ENCODE peak calls at places on chromosomes 6 and 20, in five cellular contexts. One of them, this sample, is unnamed.

GRCh38 chr6:26607434-26608230 is 10.9 kb downstream of the ABT1 start:
- DNase-seq in HuH-7: peak
- DNase-seq in activated gamma-delta T cell treated with Interleukin-2 at 50 U/mL for 16 hours: peak
- DNase-seq in CD4-positive, alpha-beta memory T cell: peak
- DNase-seq in bronchial epithelial cell: peak
- DNase-seq in this sample: peak

GRCh38 chr20:64189986-64190385 is 25.7 kb downstream of the MYT1 start:
- DNase-seq in HuH-7: no peak
- DNase-seq in activated gamma-delta T cell treated with Interleukin-2 at 50 U/mL for 16 hours: no peak
- DNase-seq in bronchial epithelial cell: no peak
- DNase-seq in CD4-positive, alpha-beta memory T cell: no peak
- DNase-seq in this sample: no peak

GRCh38 chr20:31712564-31713311 is 9.9 kb downstream of the BCL2L1 start:
- DNase-seq in CD4-positive, alpha-beta memory T cell: no peak
- DNase-seq in HuH-7: no peak
- DNase-seq in activated gamma-delta T cell treated with Interleukin-2 at 50 U/mL for 16 hours: no peak
- DNase-seq in bronchial epithelial cell: peak
- DNase-seq in this sample: peak

GRCh38 chr6:87237804-87238203 is 82.4 kb downstream of the ZNF292 start:
- DNase-seq in CD4-positive, alpha-beta memory T cell: no peak
- DNase-seq in bronchial epithelial cell: peak
- DNase-seq in HuH-7: peak
- DNase-seq in activated gamma-delta T cell treated with Interleukin-2 at 50 U/mL for 16 hours: no peak
- DNase-seq in this sample: no peak

GRCh38 chr20:63579017-63579705 is 5.1 kb upstream of the HELZ2 start:
- DNase-seq in activated gamma-delta T cell treated with Interleukin-2 at 50 U/mL for 16 hours: no peak
- DNase-seq in CD4-positive, alpha-beta memory T cell: no peak
- DNase-seq in HuH-7: no peak
- DNase-seq in bronchial epithelial cell: no peak
- DNase-seq in this sample: no peak

GRCh38 chr20:50153153-50153499 is 397 bp downstream of the PEDS1 start:
- DNase-seq in CD4-positive, alpha-beta memory T cell: no peak
- DNase-seq in activated gamma-delta T cell treated with Interleukin-2 at 50 U/mL for 16 hours: no peak
- DNase-seq in HuH-7: no peak
- DNase-seq in bronchial epithelial cell: no peak
- DNase-seq in this sample: no peak

GRCh38 chr20:33209789-33210188 is 7.4 kb upstream of the BPIFA3 start:
- DNase-seq in bronchial epithelial cell: peak
- DNase-seq in HuH-7: peak
- DNase-seq in activated gamma-delta T cell treated with Interleukin-2 at 50 U/mL for 16 hours: peak
- DNase-seq in CD4-positive, alpha-beta memory T cell: no peak
- DNase-seq in this sample: peak

GRCh38 chr6:125784365-125784764 is 6.4 kb upstream of the NCOA7 start:
- DNase-seq in activated gamma-delta T cell treated with Interleukin-2 at 50 U/mL for 16 hours: no peak
- DNase-seq in bronchial epithelial cell: no peak
- DNase-seq in HuH-7: no peak
- DNase-seq in CD4-positive, alpha-beta memory T cell: no peak
- DNase-seq in this sample: no peak

GRCh38 chr6:8551386-8551785 is 116.0 kb upstream of the SLC35B3 start:
- DNase-seq in bronchial epithelial cell: no peak
- DNase-seq in activated gamma-delta T cell treated with Interleukin-2 at 50 U/mL for 16 hours: no peak
- DNase-seq in HuH-7: no peak
- DNase-seq in CD4-positive, alpha-beta memory T cell: no peak
- DNase-seq in this sample: no peak

GRCh38 chr20:3973705-3974104 is 41.7 kb downstream of the RNF24 start:
- DNase-seq in activated gamma-delta T cell treated with Interleukin-2 at 50 U/mL for 16 hours: no peak
- DNase-seq in bronchial epithelial cell: no peak
- DNase-seq in HuH-7: no peak
- DNase-seq in CD4-positive, alpha-beta memory T cell: no peak
- DNase-seq in this sample: no peak

GRCh38 chr6:39184906-39185580 is 44.2 kb downstream of the KCNK5 start:
- DNase-seq in CD4-positive, alpha-beta memory T cell: no peak
- DNase-seq in HuH-7: no peak
- DNase-seq in activated gamma-delta T cell treated with Interleukin-2 at 50 U/mL for 16 hours: no peak
- DNase-seq in bronchial epithelial cell: peak
- DNase-seq in this sample: peak

GRCh38 chr6:156425374-156425773 is 351.8 kb upstream of the ARID1B start:
- DNase-seq in CD4-positive, alpha-beta memory T cell: no peak
- DNase-seq in bronchial epithelial cell: no peak
- DNase-seq in activated gamma-delta T cell treated with Interleukin-2 at 50 U/mL for 16 hours: no peak
- DNase-seq in HuH-7: no peak
- DNase-seq in this sample: no peak

GRCh38 chr6:20572940-20573339 is 38.7 kb downstream of the CDKAL1 start:
- DNase-seq in CD4-positive, alpha-beta memory T cell: no peak
- DNase-seq in activated gamma-delta T cell treated with Interleukin-2 at 50 U/mL for 16 hours: no peak
- DNase-seq in bronchial epithelial cell: peak
- DNase-seq in HuH-7: no peak
- DNase-seq in this sample: peak

GRCh38 chr6:146149770-146150169 is 120.9 kb downstream of the GRM1 start:
- DNase-seq in activated gamma-delta T cell treated with Interleukin-2 at 50 U/mL for 16 hours: no peak
- DNase-seq in bronchial epithelial cell: peak
- DNase-seq in HuH-7: no peak
- DNase-seq in CD4-positive, alpha-beta memory T cell: no peak
- DNase-seq in this sample: no peak

GRCh38 chr6:81998432-81998831 is 246.0 kb upstream of the TENT5A start:
- DNase-seq in activated gamma-delta T cell treated with Interleukin-2 at 50 U/mL for 16 hours: no peak
- DNase-seq in bronchial epithelial cell: peak
- DNase-seq in CD4-positive, alpha-beta memory T cell: no peak
- DNase-seq in HuH-7: no peak
- DNase-seq in this sample: no peak

GRCh38 chr6:151044465-151045441 is 179.3 kb downstream of the MTHFD1L start:
- DNase-seq in HuH-7: no peak
- DNase-seq in CD4-positive, alpha-beta memory T cell: no peak
- DNase-seq in bronchial epithelial cell: peak
- DNase-seq in activated gamma-delta T cell treated with Interleukin-2 at 50 U/mL for 16 hours: no peak
- DNase-seq in this sample: peak

GRCh38 chr20:48489656-48490055 is 338.1 kb downstream of the PREX1 start:
- DNase-seq in HuH-7: no peak
- DNase-seq in activated gamma-delta T cell treated with Interleukin-2 at 50 U/mL for 16 hours: no peak
- DNase-seq in bronchial epithelial cell: peak
- DNase-seq in CD4-positive, alpha-beta memory T cell: no peak
- DNase-seq in this sample: no peak

GRCh38 chr20:59735917-59736316 is 131.6 kb downstream of the PHACTR3 start:
- DNase-seq in bronchial epithelial cell: no peak
- DNase-seq in CD4-positive, alpha-beta memory T cell: no peak
- DNase-seq in activated gamma-delta T cell treated with Interleukin-2 at 50 U/mL for 16 hours: no peak
- DNase-seq in HuH-7: no peak
- DNase-seq in this sample: no peak

GRCh38 chr6:165245716-165246115 is 63.7 kb downstream of the C6orf118 start:
- DNase-seq in activated gamma-delta T cell treated with Interleukin-2 at 50 U/mL for 16 hours: no peak
- DNase-seq in HuH-7: no peak
- DNase-seq in bronchial epithelial cell: peak
- DNase-seq in CD4-positive, alpha-beta memory T cell: no peak
- DNase-seq in this sample: no peak

GRCh38 chr6:67175091-67175490 is 1460.0 kb upstream of the ADGRB3 start:
- DNase-seq in HuH-7: no peak
- DNase-seq in bronchial epithelial cell: no peak
- DNase-seq in activated gamma-delta T cell treated with Interleukin-2 at 50 U/mL for 16 hours: no peak
- DNase-seq in CD4-positive, alpha-beta memory T cell: no peak
- DNase-seq in this sample: no peak

GRCh38 chr6:15872252-15873103 is 209.7 kb upstream of the DTNBP1 start:
- DNase-seq in HuH-7: no peak
- DNase-seq in CD4-positive, alpha-beta memory T cell: no peak
- DNase-seq in activated gamma-delta T cell treated with Interleukin-2 at 50 U/mL for 16 hours: no peak
- DNase-seq in bronchial epithelial cell: no peak
- DNase-seq in this sample: no peak

GRCh38 chr6:125835221-125835744 is 44.5 kb downstream of the NCOA7 start:
- DNase-seq in CD4-positive, alpha-beta memory T cell: no peak
- DNase-seq in HuH-7: no peak
- DNase-seq in bronchial epithelial cell: no peak
- DNase-seq in activated gamma-delta T cell treated with Interleukin-2 at 50 U/mL for 16 hours: no peak
- DNase-seq in this sample: peak

GRCh38 chr6:21053612-21054011 is 519.4 kb downstream of the CDKAL1 start:
- DNase-seq in HuH-7: no peak
- DNase-seq in CD4-positive, alpha-beta memory T cell: no peak
- DNase-seq in bronchial epithelial cell: peak
- DNase-seq in activated gamma-delta T cell treated with Interleukin-2 at 50 U/mL for 16 hours: no peak
- DNase-seq in this sample: no peak

GRCh38 chr20:48164034-48164433 is 378.8 kb upstream of the SULF2 start:
- DNase-seq in HuH-7: no peak
- DNase-seq in bronchial epithelial cell: no peak
- DNase-seq in CD4-positive, alpha-beta memory T cell: no peak
- DNase-seq in activated gamma-delta T cell treated with Interleukin-2 at 50 U/mL for 16 hours: no peak
- DNase-seq in this sample: no peak

GRCh38 chr6:40930555-40930954 is 108.5 kb downstream of the UNC5CL start:
- DNase-seq in HuH-7: peak
- DNase-seq in bronchial epithelial cell: peak
- DNase-seq in activated gamma-delta T cell treated with Interleukin-2 at 50 U/mL for 16 hours: no peak
- DNase-seq in CD4-positive, alpha-beta memory T cell: no peak
- DNase-seq in this sample: peak

GRCh38 chr6:68339488-68339887 is 295.6 kb upstream of the ADGRB3 start:
- DNase-seq in HuH-7: no peak
- DNase-seq in CD4-positive, alpha-beta memory T cell: no peak
- DNase-seq in bronchial epithelial cell: peak
- DNase-seq in activated gamma-delta T cell treated with Interleukin-2 at 50 U/mL for 16 hours: no peak
- DNase-seq in this sample: no peak

GRCh38 chr6:77650098-77650663 is 2.7 kb upstream of the MEI4 start:
- DNase-seq in HuH-7: no peak
- DNase-seq in activated gamma-delta T cell treated with Interleukin-2 at 50 U/mL for 16 hours: no peak
- DNase-seq in CD4-positive, alpha-beta memory T cell: no peak
- DNase-seq in bronchial epithelial cell: no peak
- DNase-seq in this sample: peak

GRCh38 chr6:160940197-160940596 is 51.4 kb upstream of the MAP3K4 start:
- DNase-seq in HuH-7: no peak
- DNase-seq in bronchial epithelial cell: no peak
- DNase-seq in CD4-positive, alpha-beta memory T cell: no peak
- DNase-seq in activated gamma-delta T cell treated with Interleukin-2 at 50 U/mL for 16 hours: no peak
- DNase-seq in this sample: no peak

GRCh38 chr6:15213838-15214398 is 32.0 kb upstream of the JARID2 start:
- DNase-seq in bronchial epithelial cell: no peak
- DNase-seq in CD4-positive, alpha-beta memory T cell: no peak
- DNase-seq in activated gamma-delta T cell treated with Interleukin-2 at 50 U/mL for 16 hours: no peak
- DNase-seq in HuH-7: no peak
- DNase-seq in this sample: no peak

GRCh38 chr6:123808556-123808955 is 4.9 kb downstream of the NKAIN2 start:
- DNase-seq in HuH-7: no peak
- DNase-seq in CD4-positive, alpha-beta memory T cell: no peak
- DNase-seq in bronchial epithelial cell: peak
- DNase-seq in activated gamma-delta T cell treated with Interleukin-2 at 50 U/mL for 16 hours: no peak
- DNase-seq in this sample: no peak

GRCh38 chr20:2289475-2289874 is 6.3 kb upstream of the TGM3 start:
- DNase-seq in activated gamma-delta T cell treated with Interleukin-2 at 50 U/mL for 16 hours: no peak
- DNase-seq in HuH-7: no peak
- DNase-seq in bronchial epithelial cell: no peak
- DNase-seq in CD4-positive, alpha-beta memory T cell: peak
- DNase-seq in this sample: no peak

GRCh38 chr6:33837971-33838665 is 34.3 kb upstream of the MLN start:
- DNase-seq in activated gamma-delta T cell treated with Interleukin-2 at 50 U/mL for 16 hours: no peak
- DNase-seq in HuH-7: no peak
- DNase-seq in CD4-positive, alpha-beta memory T cell: no peak
- DNase-seq in bronchial epithelial cell: peak
- DNase-seq in this sample: peak

GRCh38 chr20:62804632-62805364 is at the start of gene OGFR:
- DNase-seq in activated gamma-delta T cell treated with Interleukin-2 at 50 U/mL for 16 hours: peak
- DNase-seq in bronchial epithelial cell: no peak
- DNase-seq in HuH-7: peak
- DNase-seq in CD4-positive, alpha-beta memory T cell: peak
- DNase-seq in this sample: peak

GRCh38 chr6:152595507-152595906 is 41.7 kb downstream of the SYNE1 start:
- DNase-seq in HuH-7: peak
- DNase-seq in bronchial epithelial cell: peak
- DNase-seq in activated gamma-delta T cell treated with Interleukin-2 at 50 U/mL for 16 hours: no peak
- DNase-seq in CD4-positive, alpha-beta memory T cell: no peak
- DNase-seq in this sample: peak

GRCh38 chr6:144133225-144133821 is 17.0 kb upstream of the STX11 start:
- DNase-seq in HuH-7: no peak
- DNase-seq in CD4-positive, alpha-beta memory T cell: no peak
- DNase-seq in bronchial epithelial cell: no peak
- DNase-seq in activated gamma-delta T cell treated with Interleukin-2 at 50 U/mL for 16 hours: no peak
- DNase-seq in this sample: no peak

GRCh38 chr20:19815553-19815991 is 57.5 kb downstream of the RIN2 start:
- DNase-seq in CD4-positive, alpha-beta memory T cell: no peak
- DNase-seq in activated gamma-delta T cell treated with Interleukin-2 at 50 U/mL for 16 hours: no peak
- DNase-seq in bronchial epithelial cell: peak
- DNase-seq in HuH-7: no peak
- DNase-seq in this sample: peak

This sample was measured in hepatocyte.